ENCODE peak calls at places on chromosome 19, in five cellular contexts. I, P, N, O and R are unnamed samples.

GRCh38 chr19:55253842-55254624 is 4.8 kb downstream of the PPP6R1 start:
- DNase-seq in I (no peak), P (peak; percentile 57), N (peak; percentile 34), O (no peak), R (no peak)

GRCh38 chr19:41395355-41395754 is 1.8 kb downstream of the EXOSC5 start:
- DNase-seq in I (no peak), P (no peak), N (no peak), O (no peak), R (no peak)

GRCh38 chr19:33348301-33349010 is 25.1 kb upstream of the CEBPG start:
- DNase-seq in I (no peak), P (no peak), N (no peak), O (no peak), R (no peak)

GRCh38 chr19:55117063-55117635 is 288 bp downstream of the PPP1R12C start:
- DNase-seq in I (no peak), P (no peak), N (no peak), O (no peak), R (no peak)

GRCh38 chr19:14840206-14840605 is 5.2 kb upstream of the OR7A5 start:
- DNase-seq in I (no peak), P (no peak), N (no peak), O (no peak), R (no peak)

GRCh38 chr19:22052644-22053013 is 345 bp downstream of the ZNF257 start:
- DNase-seq in I (no peak), P (no peak), N (no peak), O (no peak), R (no peak)

GRCh38 chr19:49802836-49803528 is 10.1 kb downstream of the FUZ start:
- DNase-seq in I (no peak), P (no peak), N (no peak), O (no peak), R (no peak)

GRCh38 chr19:51530616-51531015 is 854 bp downstream of the SIGLEC6 start:
- DNase-seq in I (no peak), P (no peak), N (no peak), O (no peak), R (no peak)

GRCh38 chr19:45097776-45098520 is 5.0 kb downstream of the PPP1R37 start:
- DNase-seq in I (peak; percentile 84), P (no peak), N (no peak), O (no peak), R (no peak)

GRCh38 chr19:1087813-1088418 is 7.3 kb downstream of the POLR2E start:
- DNase-seq in I (no peak), P (no peak), N (no peak), O (no peak), R (no peak)

GRCh38 chr19:2394669-2395292 is 32.6 kb downstream of the TIMM13 start:
- DNase-seq in I (peak; percentile 40), P (no peak), N (no peak), O (no peak), R (no peak)

GRCh38 chr19:19098703-19099632 is 35.2 kb downstream of the SLC25A42 start:
- DNase-seq in I (no peak), P (no peak), N (no peak), O (no peak), R (no peak)

GRCh38 chr19:39167461-39168257 is 29.1 kb upstream of the NCCRP1 start:
- DNase-seq in I (peak; percentile 52), P (peak; percentile 35), N (no peak), O (no peak), R (no peak)

GRCh38 chr19:13665125-13665903 is 99.0 kb upstream of the MRI1 start:
- DNase-seq in I (no peak), P (no peak), N (no peak), O (no peak), R (no peak)